ENCODE peak calls at places on chromosomes 6 and 20, in seven cellular contexts. One of them, this sample, is unnamed.

GRCh38 chr20:35092524-35093244 is at the start of gene TRPC4AP:
- DNase-seq in kidney: peak
- DNase-seq in bronchial epithelial cell: peak
- DNase-seq in OCI-LY7: peak
- DNase-seq in cardiac fibroblast: peak
- DNase-seq in lower lobe of right lung: peak
- DNase-seq in nephron progenitor cell: peak
- DNase-seq in this sample: peak

GRCh38 chr6:44478591-44479254 is 91.2 kb downstream of the CDC5L start:
- DNase-seq in bronchial epithelial cell: no peak
- DNase-seq in kidney: no peak
- DNase-seq in cardiac fibroblast: no peak
- DNase-seq in nephron progenitor cell: no peak
- DNase-seq in OCI-LY7: no peak
- DNase-seq in lower lobe of right lung: no peak
- DNase-seq in this sample: no peak

GRCh38 chr6:46491201-46491788 is at the start of gene RCAN2:
- DNase-seq in nephron progenitor cell: peak
- DNase-seq in kidney: peak
- DNase-seq in OCI-LY7: peak
- DNase-seq in bronchial epithelial cell: peak
- DNase-seq in cardiac fibroblast: peak
- DNase-seq in lower lobe of right lung: peak
- DNase-seq in this sample: peak

GRCh38 chr6:157648561-157648960 is 174.5 kb upstream of the SNX9 start:
- DNase-seq in bronchial epithelial cell: peak
- DNase-seq in kidney: no peak
- DNase-seq in OCI-LY7: no peak
- DNase-seq in cardiac fibroblast: no peak
- DNase-seq in nephron progenitor cell: no peak
- DNase-seq in lower lobe of right lung: no peak
- DNase-seq in this sample: no peak

GRCh38 chr20:33654680-33655161 is 7.4 kb upstream of the C20orf144 start:
- DNase-seq in bronchial epithelial cell: no peak
- DNase-seq in lower lobe of right lung: peak
- DNase-seq in nephron progenitor cell: no peak
- DNase-seq in cardiac fibroblast: no peak
- DNase-seq in OCI-LY7: no peak
- DNase-seq in kidney: peak
- DNase-seq in this sample: no peak

GRCh38 chr6:49497308-49497707 is 2.4 kb upstream of the GLYATL3 start:
- DNase-seq in cardiac fibroblast: no peak
- DNase-seq in bronchial epithelial cell: no peak
- DNase-seq in OCI-LY7: no peak
- DNase-seq in lower lobe of right lung: no peak
- DNase-seq in nephron progenitor cell: no peak
- DNase-seq in kidney: no peak
- DNase-seq in this sample: no peak

GRCh38 chr6:82331031-82331773 is 32.4 kb upstream of the TPBG start:
- DNase-seq in lower lobe of right lung: no peak
- DNase-seq in OCI-LY7: no peak
- DNase-seq in bronchial epithelial cell: peak
- DNase-seq in cardiac fibroblast: peak
- DNase-seq in kidney: no peak
- DNase-seq in nephron progenitor cell: no peak
- DNase-seq in this sample: no peak

GRCh38 chr6:31332637-31333602 is 24.1 kb downstream of the HLA-B start:
- DNase-seq in lower lobe of right lung: no peak
- DNase-seq in cardiac fibroblast: no peak
- DNase-seq in nephron progenitor cell: no peak
- DNase-seq in bronchial epithelial cell: no peak
- DNase-seq in OCI-LY7: peak
- DNase-seq in kidney: no peak
- DNase-seq in this sample: no peak

GRCh38 chr6:31471711-31472110 is 26.2 kb upstream of the MICB start:
- DNase-seq in lower lobe of right lung: no peak
- DNase-seq in OCI-LY7: no peak
- DNase-seq in nephron progenitor cell: no peak
- DNase-seq in cardiac fibroblast: no peak
- DNase-seq in bronchial epithelial cell: no peak
- DNase-seq in kidney: no peak
- DNase-seq in this sample: no peak

GRCh38 chr6:108526739-108527174 is 34.0 kb upstream of the FOXO3 start:
- DNase-seq in lower lobe of right lung: no peak
- DNase-seq in OCI-LY7: peak
- DNase-seq in nephron progenitor cell: no peak
- DNase-seq in bronchial epithelial cell: peak
- DNase-seq in cardiac fibroblast: peak
- DNase-seq in kidney: no peak
- DNase-seq in this sample: no peak

GRCh38 chr20:62946918-62947317 is 5.6 kb upstream of the SLC17A9 start:
- DNase-seq in nephron progenitor cell: no peak
- DNase-seq in OCI-LY7: no peak
- DNase-seq in cardiac fibroblast: peak
- DNase-seq in lower lobe of right lung: no peak
- DNase-seq in bronchial epithelial cell: no peak
- DNase-seq in kidney: peak
- DNase-seq in this sample: no peak

GRCh38 chr6:31713991-31714684 is 1.0 kb upstream of the LY6G6D start:
- DNase-seq in OCI-LY7: no peak
- DNase-seq in bronchial epithelial cell: no peak
- DNase-seq in cardiac fibroblast: no peak
- DNase-seq in nephron progenitor cell: peak
- DNase-seq in lower lobe of right lung: no peak
- DNase-seq in kidney: no peak
- DNase-seq in this sample: no peak

GRCh38 chr6:53476979-53477378 is 67.9 kb downstream of the GCLC start:
- DNase-seq in nephron progenitor cell: no peak
- DNase-seq in bronchial epithelial cell: no peak
- DNase-seq in kidney: no peak
- DNase-seq in OCI-LY7: no peak
- DNase-seq in lower lobe of right lung: no peak
- DNase-seq in cardiac fibroblast: no peak
- DNase-seq in this sample: no peak

GRCh38 chr6:148239215-148239614 is 103.4 kb upstream of the SASH1 start:
- DNase-seq in cardiac fibroblast: no peak
- DNase-seq in kidney: no peak
- DNase-seq in nephron progenitor cell: no peak
- DNase-seq in OCI-LY7: no peak
- DNase-seq in bronchial epithelial cell: no peak
- DNase-seq in lower lobe of right lung: no peak
- DNase-seq in this sample: no peak

GRCh38 chr6:26514984-26515383 is 14.9 kb downstream of the BTN1A1 start:
- DNase-seq in kidney: no peak
- DNase-seq in OCI-LY7: no peak
- DNase-seq in lower lobe of right lung: no peak
- DNase-seq in cardiac fibroblast: no peak
- DNase-seq in nephron progenitor cell: no peak
- DNase-seq in bronchial epithelial cell: no peak
- DNase-seq in this sample: no peak

GRCh38 chr6:161038229-161039003 is 46.8 kb downstream of the MAP3K4 start:
- DNase-seq in OCI-LY7: no peak
- DNase-seq in kidney: no peak
- DNase-seq in lower lobe of right lung: no peak
- DNase-seq in cardiac fibroblast: peak
- DNase-seq in bronchial epithelial cell: peak
- DNase-seq in nephron progenitor cell: no peak
- DNase-seq in this sample: no peak

GRCh38 chr6:98653171-98653570 is 181.2 kb upstream of the POU3F2 start:
- DNase-seq in bronchial epithelial cell: peak
- DNase-seq in kidney: no peak
- DNase-seq in cardiac fibroblast: no peak
- DNase-seq in lower lobe of right lung: no peak
- DNase-seq in OCI-LY7: no peak
- DNase-seq in nephron progenitor cell: no peak
- DNase-seq in this sample: no peak

GRCh38 chr6:5968817-5969726 is 37.7 kb downstream of the NRN1 start:
- DNase-seq in lower lobe of right lung: peak
- DNase-seq in kidney: peak
- DNase-seq in nephron progenitor cell: no peak
- DNase-seq in bronchial epithelial cell: peak
- DNase-seq in OCI-LY7: no peak
- DNase-seq in cardiac fibroblast: peak
- DNase-seq in this sample: peak

GRCh38 chr6:45442716-45443115 is 65.0 kb upstream of the SUPT3H start:
- DNase-seq in OCI-LY7: no peak
- DNase-seq in kidney: no peak
- DNase-seq in cardiac fibroblast: no peak
- DNase-seq in lower lobe of right lung: no peak
- DNase-seq in nephron progenitor cell: no peak
- DNase-seq in bronchial epithelial cell: no peak
- DNase-seq in this sample: no peak

GRCh38 chr20:37989601-37990001 is 43.7 kb downstream of the TTI1 start:
- DNase-seq in kidney: peak
- DNase-seq in nephron progenitor cell: no peak
- DNase-seq in cardiac fibroblast: no peak
- DNase-seq in bronchial epithelial cell: peak
- DNase-seq in OCI-LY7: no peak
- DNase-seq in lower lobe of right lung: peak
- DNase-seq in this sample: peak

GRCh38 chr6:33696538-33697518 is 14.7 kb downstream of the UQCC2 start:
- DNase-seq in OCI-LY7: peak
- DNase-seq in kidney: peak
- DNase-seq in lower lobe of right lung: peak
- DNase-seq in cardiac fibroblast: peak
- DNase-seq in nephron progenitor cell: no peak
- DNase-seq in bronchial epithelial cell: no peak
- DNase-seq in this sample: no peak

GRCh38 chr20:63809856-63810255 is 21.2 kb downstream of the ZBTB46 start:
- DNase-seq in cardiac fibroblast: no peak
- DNase-seq in lower lobe of right lung: no peak
- DNase-seq in nephron progenitor cell: no peak
- DNase-seq in OCI-LY7: no peak
- DNase-seq in kidney: no peak
- DNase-seq in bronchial epithelial cell: no peak
- DNase-seq in this sample: no peak

GRCh38 chr6:43222418-43223059 is 6.7 kb downstream of the DNPH1 start:
- DNase-seq in lower lobe of right lung: no peak
- DNase-seq in cardiac fibroblast: no peak
- DNase-seq in nephron progenitor cell: no peak
- DNase-seq in kidney: no peak
- DNase-seq in OCI-LY7: no peak
- DNase-seq in bronchial epithelial cell: no peak
- DNase-seq in this sample: no peak

GRCh38 chr6:154408906-154409500 is 52.4 kb upstream of the IPCEF1 start:
- DNase-seq in bronchial epithelial cell: peak
- DNase-seq in OCI-LY7: peak
- DNase-seq in nephron progenitor cell: no peak
- DNase-seq in kidney: no peak
- DNase-seq in cardiac fibroblast: peak
- DNase-seq in lower lobe of right lung: no peak
- DNase-seq in this sample: no peak

GRCh38 chr6:127971945-127972391 is 71.1 kb upstream of the THEMIS start:
- DNase-seq in OCI-LY7: no peak
- DNase-seq in cardiac fibroblast: peak
- DNase-seq in bronchial epithelial cell: peak
- DNase-seq in kidney: no peak
- DNase-seq in lower lobe of right lung: no peak
- DNase-seq in nephron progenitor cell: no peak
- DNase-seq in this sample: no peak

GRCh38 chr20:2237059-2237458 is 58.7 kb upstream of the TGM3 start:
- DNase-seq in nephron progenitor cell: no peak
- DNase-seq in bronchial epithelial cell: peak
- DNase-seq in kidney: no peak
- DNase-seq in cardiac fibroblast: peak
- DNase-seq in lower lobe of right lung: no peak
- DNase-seq in OCI-LY7: no peak
- DNase-seq in this sample: peak

GRCh38 chr20:41245086-41245707 is 72.3 kb downstream of the ZHX3 start:
- DNase-seq in OCI-LY7: no peak
- DNase-seq in nephron progenitor cell: no peak
- DNase-seq in cardiac fibroblast: peak
- DNase-seq in kidney: peak
- DNase-seq in lower lobe of right lung: no peak
- DNase-seq in bronchial epithelial cell: no peak
- DNase-seq in this sample: no peak

GRCh38 chr6:92777146-92777740 is 642.1 kb downstream of the EPHA7 start:
- DNase-seq in bronchial epithelial cell: peak
- DNase-seq in cardiac fibroblast: peak
- DNase-seq in OCI-LY7: peak
- DNase-seq in nephron progenitor cell: no peak
- DNase-seq in kidney: no peak
- DNase-seq in lower lobe of right lung: no peak
- DNase-seq in this sample: no peak
- TF ChIP-seq CTCF in bronchial epithelial cell: peak
- TF ChIP-seq CTCF in cardiac fibroblast: no peak
- TF ChIP-seq CTCF in OCI-LY7: peak
- TF ChIP-seq CTCF in nephron progenitor cell: peak
- TF ChIP-seq CTCF in kidney: peak
- TF ChIP-seq CTCF in lower lobe of right lung: peak
- TF ChIP-seq CTCF in this sample: no peak

GRCh38 chr20:52242237-52243230 is 51.0 kb upstream of the ZFP64 start:
- DNase-seq in cardiac fibroblast: peak
- DNase-seq in OCI-LY7: peak
- DNase-seq in kidney: no peak
- DNase-seq in bronchial epithelial cell: peak
- DNase-seq in nephron progenitor cell: no peak
- DNase-seq in lower lobe of right lung: no peak
- DNase-seq in this sample: no peak
- TF ChIP-seq CTCF in cardiac fibroblast: peak
- TF ChIP-seq CTCF in OCI-LY7: peak
- TF ChIP-seq CTCF in kidney: peak
- TF ChIP-seq CTCF in bronchial epithelial cell: no peak
- TF ChIP-seq CTCF in nephron progenitor cell: peak
- TF ChIP-seq CTCF in lower lobe of right lung: peak
- TF ChIP-seq CTCF in this sample: peak

GRCh38 chr6:135759831-135760230 is 91.7 kb upstream of the PDE7B start:
- DNase-seq in kidney: no peak
- DNase-seq in nephron progenitor cell: no peak
- DNase-seq in OCI-LY7: peak
- DNase-seq in bronchial epithelial cell: no peak
- DNase-seq in cardiac fibroblast: no peak
- DNase-seq in lower lobe of right lung: no peak
- DNase-seq in this sample: no peak
- TF ChIP-seq CTCF in kidney: no peak
- TF ChIP-seq CTCF in nephron progenitor cell: no peak
- TF ChIP-seq CTCF in OCI-LY7: peak
- TF ChIP-seq CTCF in bronchial epithelial cell: no peak
- TF ChIP-seq CTCF in cardiac fibroblast: peak
- TF ChIP-seq CTCF in lower lobe of right lung: no peak
- TF ChIP-seq CTCF in this sample: no peak

GRCh38 chr6:100673641-100674040 is 207.5 kb downstream of the ASCC3 start:
- DNase-seq in nephron progenitor cell: no peak
- DNase-seq in lower lobe of right lung: no peak
- DNase-seq in cardiac fibroblast: no peak
- DNase-seq in kidney: no peak
- DNase-seq in bronchial epithelial cell: no peak
- DNase-seq in OCI-LY7: no peak
- DNase-seq in this sample: no peak

GRCh38 chr6:100677240-100677639 is 203.9 kb downstream of the ASCC3 start:
- DNase-seq in lower lobe of right lung: no peak
- DNase-seq in bronchial epithelial cell: no peak
- DNase-seq in nephron progenitor cell: no peak
- DNase-seq in kidney: no peak
- DNase-seq in cardiac fibroblast: no peak
- DNase-seq in OCI-LY7: no peak
- DNase-seq in this sample: no peak

DNA sequence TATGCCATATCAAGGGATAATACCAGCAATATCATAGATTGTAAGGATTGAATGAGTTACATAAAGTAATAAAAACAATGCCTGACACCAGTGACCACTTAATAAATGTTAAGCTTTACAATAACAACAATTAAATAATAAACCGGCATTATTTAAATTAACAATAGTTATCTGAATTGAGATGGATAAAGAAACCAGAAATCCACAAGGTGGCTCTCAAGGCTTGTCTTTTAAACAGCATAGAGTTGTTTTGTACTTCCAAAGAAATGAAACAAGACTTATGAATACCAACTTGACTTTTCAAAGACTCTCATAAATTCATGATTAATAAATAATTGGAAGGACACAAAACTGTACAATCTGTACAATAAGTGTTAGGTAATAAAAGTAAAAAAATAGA is 203.1 kb downstream of the ASCC3 start:
- DNase-seq in kidney: no peak
- DNase-seq in cardiac fibroblast: peak
- DNase-seq in bronchial epithelial cell: no peak
- DNase-seq in OCI-LY7: no peak
- DNase-seq in lower lobe of right lung: no peak
- DNase-seq in nephron progenitor cell: no peak
- DNase-seq in this sample: no peak
- TF ChIP-seq CTCF in kidney: no peak
- TF ChIP-seq CTCF in cardiac fibroblast: no peak
- TF ChIP-seq CTCF in bronchial epithelial cell: no peak
- TF ChIP-seq CTCF in OCI-LY7: peak
- TF ChIP-seq CTCF in lower lobe of right lung: no peak
- TF ChIP-seq CTCF in nephron progenitor cell: peak
- TF ChIP-seq CTCF in this sample: no peak